ENCODE peak calls at places on chromosome 3, in six cellular contexts. S is K562, X is hepatocyte, K is A549, R is transverse colon, B is heart right ventricle. L is an unnamed sample.

GRCh38 chr3:196009456-196009855 is 72.4 kb downstream of the TFRC start:
- DNase-seq in S (no peak), X (no peak), K (no peak), R (no peak), B (no peak), L (no peak)

GRCh38 chr3:15333099-15333956 is 942 bp upstream of the SH3BP5 start:
- DNase-seq in S (peak; percentile 63), X (no peak), K (peak; percentile 18), R (no peak), B (no peak), L (no peak)

GRCh38 chr3:75737831-75738493 is 47.4 kb downstream of the ZNF717 start:
- DNase-seq in S (no peak), X (no peak), K (peak; percentile 42), R (no peak), B (no peak), L (no peak)

GRCh38 chr3:108159128-108159527 is 63.1 kb downstream of the IFT57 start:
- DNase-seq in S (no peak), X (no peak), K (no peak), R (no peak), B (no peak), L (no peak)

GRCh38 chr3:58306662-58307286 is 454 bp downstream of the HTD2 start:
- DNase-seq in S (peak; percentile 37), X (peak; percentile 73), K (peak; percentile 40), R (peak; percentile 43), B (peak; percentile 39), L (no peak)

GRCh38 chr3:163018664-163019063 is 1522.1 kb downstream of the OTOL1 start:
- DNase-seq in S (no peak), X (no peak), K (no peak), R (no peak), B (no peak), L (no peak)

GRCh38 chr3:155026999-155027591 is 53.0 kb upstream of the MME start:
- DNase-seq in S (peak; percentile 77), X (no peak), K (no peak), R (peak; percentile 10), B (no peak), L (no peak)

GRCh38 chr3:169041677-169042171 is 621.8 kb downstream of the MECOM start:
- DNase-seq in S (peak; percentile 20), X (peak; percentile 41), K (peak; percentile 40), R (no peak), B (no peak), L (no peak)

GRCh38 chr3:173650596-173650995 is 253.1 kb downstream of the NLGN1 start:
- DNase-seq in S (no peak), X (no peak), K (no peak), R (no peak), B (no peak), L (no peak)

GRCh38 chr3:8460050-8460708 is 41.4 kb upstream of the LMCD1 start:
- DNase-seq in S (no peak), X (no peak), K (no peak), R (no peak), B (no peak), L (no peak)

GRCh38 chr3:170735821-170736220 is 134.2 kb downstream of the RPL22L1 start:
- DNase-seq in S (no peak), X (no peak), K (no peak), R (no peak), B (no peak), L (no peak)

GRCh38 chr3:141499304-141499703 is 12.5 kb downstream of the RASA2 start:
- DNase-seq in S (no peak), X (no peak), K (no peak), R (no peak), B (no peak), L (no peak)

GRCh38 chr3:112013058-112013783 is 14.5 kb downstream of the TAGLN3 start:
- DNase-seq in S (peak; percentile 60), X (peak; percentile 83), K (peak; percentile 79), R (peak; percentile 46), B (peak; percentile 69), L (peak; percentile 55)

GRCh38 chr3:184466413-184466960 is 86.6 kb downstream of the CHRD start:
- DNase-seq in S (peak; percentile 36), X (peak; percentile 65), K (no peak), R (peak; percentile 21), B (peak; percentile 55), L (no peak)

GRCh38 chr3:196263819-196264218 is 23.7 kb downstream of the PCYT1A start:
- DNase-seq in S (no peak), X (no peak), K (no peak), R (no peak), B (no peak), L (no peak)

GRCh38 chr3:66106788-66107187 is 68.1 kb upstream of the MAGI1 start:
- DNase-seq in S (no peak), X (no peak), K (no peak), R (no peak), B (no peak), L (no peak)

GRCh38 chr3:120302361-120302760 is 17.3 kb upstream of the GPR156 start:
- DNase-seq in S (no peak), X (no peak), K (no peak), R (no peak), B (no peak), L (no peak)

GRCh38 chr3:125072310-125072709 is 16.5 kb upstream of the HEG1 start:
- DNase-seq in S (no peak), X (no peak), K (no peak), R (no peak), B (no peak), L (no peak)

GRCh38 chr3:152405915-152406802 is 137.4 kb downstream of the MBNL1 start:
- DNase-seq in S (no peak), X (peak; percentile 28), K (peak; percentile 53), R (no peak), B (no peak), L (peak; percentile 59)

GRCh38 chr3:32359766-32360513 is 31.7 kb upstream of the CMTM7 start:
- DNase-seq in S (no peak), X (peak; percentile 33), K (peak; percentile 22), R (no peak), B (no peak), L (no peak)

GRCh38 chr3:184351511-184352148 is 9.8 kb downstream of the CLCN2 start:
- DNase-seq in S (no peak), X (no peak), K (no peak), R (no peak), B (no peak), L (no peak)

DNA sequence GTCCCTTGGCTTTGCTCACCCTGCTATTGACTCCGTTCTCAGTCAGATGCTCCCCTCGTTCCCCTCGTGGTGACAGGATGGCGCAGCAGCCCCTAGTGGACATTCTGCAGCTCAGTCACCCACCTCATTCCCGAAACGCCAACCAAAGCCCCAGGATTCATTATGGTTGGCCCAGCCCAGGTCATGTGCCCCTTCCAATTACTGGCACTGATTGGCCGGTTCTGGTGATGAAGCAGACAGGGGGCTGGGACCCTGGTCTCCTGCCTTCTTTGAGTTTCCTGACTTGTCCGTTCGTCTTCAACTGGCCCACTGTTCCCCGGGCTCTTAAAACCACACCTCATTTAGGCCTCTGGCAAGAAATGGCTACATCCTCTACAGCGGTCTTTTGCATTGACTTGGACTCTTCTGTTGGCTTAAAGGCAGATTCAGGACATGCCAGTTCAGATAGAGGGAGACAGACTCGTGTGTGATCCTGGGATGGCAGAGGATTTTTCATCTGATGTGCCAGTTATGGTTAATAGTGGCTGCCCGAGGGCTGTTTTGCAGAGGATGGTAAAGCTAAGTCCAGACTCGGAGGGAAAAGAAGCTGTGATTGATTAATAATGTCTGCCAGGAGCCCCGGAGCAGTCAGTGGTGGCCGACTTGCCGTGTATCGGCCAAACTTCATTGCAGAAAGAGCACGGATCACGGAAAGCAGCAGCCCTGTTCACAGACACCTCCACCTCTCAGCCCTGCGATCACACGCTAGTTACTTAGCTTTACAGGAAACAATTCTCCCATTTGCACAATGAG is 37.8 kb downstream of the LSM3 start:
- DNase-seq in S (peak; percentile 50), X (no peak), K (peak; percentile 32), R (no peak), B (peak; percentile 67), L (no peak)
- H3K4me3 ChIP-seq in S (no peak overlapping the region), X (no peak overlapping the region), K (no peak overlapping the region), R (peak overlapping the region; percentile 16), B (peak overlapping the region; percentile 41), L (no peak overlapping the region)

GRCh38 chr3:171811913-171812321 is 1.6 kb upstream of the PLD1 start:
- DNase-seq in S (no peak), X (peak; percentile 40), K (peak; percentile 66), R (no peak), B (no peak), L (no peak)

GRCh38 chr3:171813278-171813896 is 3.1 kb upstream of the PLD1 start:
- DNase-seq in S (no peak), X (no peak), K (no peak), R (no peak), B (no peak), L (no peak)

GRCh38 chr3:171813897-171814460 is 3.7 kb upstream of the PLD1 start:
- DNase-seq in S (peak; percentile 85), X (no peak), K (no peak), R (no peak), B (no peak), L (no peak)

GRCh38 chr3:171811059-171811912 is 1.0 kb upstream of the PLD1 start:
- DNase-seq in S (peak; percentile 69), X (peak; percentile 83), K (peak; percentile 90), R (no peak), B (peak; percentile 53), L (peak; percentile 91)

DNA sequence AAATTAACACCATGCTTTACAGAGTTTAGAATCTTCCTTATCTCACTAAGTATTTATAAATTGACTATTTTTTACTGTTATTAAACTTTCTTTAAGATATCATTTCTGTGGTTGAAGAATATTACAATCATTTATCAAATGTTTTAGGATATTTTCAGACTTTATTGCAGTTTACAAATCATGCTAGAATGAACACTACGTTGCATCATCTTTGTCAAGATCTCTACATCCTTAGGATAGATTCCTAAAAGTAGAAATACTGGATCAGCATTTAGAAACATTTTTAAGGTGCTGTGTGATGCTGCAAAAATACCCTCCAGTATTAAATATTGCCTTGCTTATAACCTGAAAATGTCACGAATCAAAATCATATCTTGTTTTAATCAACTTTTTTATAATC is 2.5 kb upstream of the PLD1 start:
- DNase-seq in S (no peak), X (no peak), K (no peak), R (no peak), B (no peak), L (no peak)
- H3K27ac ChIP-seq in S (no peak overlapping the region), X (peak overlapping the region; percentile 96), K (peak overlapping the region; percentile 77), R (no peak overlapping the region), B (no peak overlapping the region), L (no peak overlapping the region)

DNA sequence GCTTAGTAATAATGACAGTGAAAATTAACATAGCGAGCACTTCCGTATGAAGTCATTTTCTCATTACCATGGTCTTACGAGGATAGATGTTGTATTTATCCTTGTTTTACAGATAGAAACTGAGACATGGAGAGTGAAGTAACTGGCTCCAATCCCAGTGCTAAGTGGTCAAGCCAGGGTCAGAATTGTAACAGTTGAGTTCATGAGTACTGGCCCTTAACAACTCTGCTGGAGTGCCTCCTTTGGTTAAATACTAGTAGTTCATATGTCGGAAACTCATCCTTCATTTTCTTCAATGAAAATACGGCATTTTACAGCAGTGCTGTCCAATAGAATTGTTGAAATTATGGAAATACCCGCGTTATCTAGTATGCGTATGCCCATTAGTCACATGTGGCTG is 32.4 kb downstream of the FNDC3B start:
- DNase-seq in S (no peak), X (no peak), K (no peak), R (no peak), B (no peak), L (no peak)
- TF ChIP-seq CTCF in S (no peak), X (no peak), K (no peak), R (no peak), B (no peak), L (no peak)

DNA sequence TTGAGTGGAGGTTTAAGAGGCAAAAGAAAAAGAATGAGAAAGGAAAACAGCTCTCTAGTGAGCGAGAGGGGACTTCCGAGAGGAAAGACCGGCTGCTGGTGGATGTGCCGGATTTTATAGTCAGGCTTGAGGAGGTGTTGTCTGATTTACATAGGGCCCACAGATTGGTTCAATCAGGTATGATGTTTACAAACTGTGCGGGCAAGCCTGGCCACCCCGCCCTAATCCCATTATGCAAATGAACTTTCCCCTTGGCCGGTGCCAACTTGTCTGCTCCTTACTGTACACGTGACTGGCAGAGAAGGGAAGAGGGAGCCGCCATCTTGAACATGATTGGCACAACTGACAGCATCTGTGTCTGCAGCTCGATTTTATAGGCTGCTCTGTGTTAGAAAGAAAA is 44.7 kb downstream of the FAM43A start:
- DNase-seq in S (no peak), X (peak; percentile 44), K (no peak), R (peak; percentile 63), B (no peak), L (no peak)
- H3K4me3 ChIP-seq in S (no peak overlapping the region), X (no peak overlapping the region), K (no peak overlapping the region), R (no peak overlapping the region), B (no peak overlapping the region), L (no peak overlapping the region)